ENCODE peak calls at places on chromosomes 3 and 15, in seven cellular contexts. M is HFF-Myc; U is Calu3; G is activated naive CD8-positive, alpha-beta T cell treated with anti-CD3 and anti-CD28 coated beads, Interleukin-2, amount 50 U/mL, for 16 hours; P is epithelial cell of prostate; W is T-helper 22 cell; S is iris pigment epithelial cell. L is an unnamed sample.

GRCh38 chr3:194879991-194880939 is 194.6 kb downstream of the FAM43A start:
- DNase-seq in M (no peak), U (no peak), G (no peak), P (no peak), W (no peak), S (peak), L (peak)

GRCh38 chr3:187982149-187982548 is 171.8 kb upstream of the LPP start:
- DNase-seq in M (no peak), U (no peak), G (no peak), P (no peak), W (no peak), S (no peak), L (no peak)

GRCh38 chr3:32359766-32360513 is 31.7 kb upstream of the CMTM7 start:
- DNase-seq in M (no peak), U (peak), G (no peak), P (no peak), W (no peak), S (no peak), L (no peak)

GRCh38 chr3:176554264-176554663 is 643.0 kb downstream of the TBL1XR1 start:
- DNase-seq in M (no peak), U (no peak), G (no peak), P (no peak), W (no peak), S (no peak), L (no peak)

GRCh38 chr3:99808163-99808794 is 9.4 kb upstream of the CMSS1 start:
- DNase-seq in M (peak), U (peak), G (no peak), P (peak), W (peak), S (peak), L (peak)

GRCh38 chr3:102936511-102936910 is 501.7 kb downstream of the ZPLD1 start:
- DNase-seq in M (no peak), U (no peak), G (no peak), P (no peak), W (no peak), S (peak), L (no peak)

GRCh38 chr3:16888785-16889607 is 4.2 kb downstream of the PLCL2 start:
- DNase-seq in M (no peak), U (no peak), G (no peak), P (no peak), W (peak), S (no peak), L (no peak)

GRCh38 chr15:55237219-55238130 is 40.7 kb upstream of the RSL24D1 start:
- DNase-seq in M (no peak), U (no peak), G (no peak), P (no peak), W (no peak), S (no peak), L (peak)

GRCh38 chr3:61936344-61936937 is 375.1 kb downstream of the PTPRG start:
- DNase-seq in M (no peak), U (no peak), G (no peak), P (no peak), W (no peak), S (peak), L (peak)

GRCh38 chr3:110811050-110811449 is 260.6 kb upstream of the NECTIN3 start:
- DNase-seq in M (no peak), U (no peak), G (no peak), P (no peak), W (no peak), S (peak), L (no peak)

GRCh38 chr3:188299068-188299467 is 145.1 kb downstream of the LPP start:
- DNase-seq in M (no peak), U (peak), G (no peak), P (no peak), W (no peak), S (peak), L (no peak)

GRCh38 chr3:13018561-13019242 is 54.5 kb downstream of the IQSEC1 start:
- DNase-seq in M (no peak), U (no peak), G (no peak), P (no peak), W (no peak), S (no peak), L (no peak)

GRCh38 chr3:143686638-143687197 is 161.6 kb downstream of the SLC9A9 start:
- DNase-seq in M (no peak), U (no peak), G (no peak), P (no peak), W (no peak), S (no peak), L (no peak)

GRCh38 chr3:184832903-184833302 is 20.9 kb downstream of the VPS8 start:
- DNase-seq in M (no peak), U (no peak), G (no peak), P (no peak), W (no peak), S (no peak), L (no peak)

GRCh38 chr3:23567917-23568316 is 237.8 kb upstream of the UBE2E1 start:
- DNase-seq in M (peak), U (no peak), G (no peak), P (peak), W (no peak), S (peak), L (peak)

GRCh38 chr3:143222981-143223380 is 103.4 kb downstream of the CHST2 start:
- DNase-seq in M (no peak), U (no peak), G (no peak), P (no peak), W (no peak), S (no peak), L (peak)

GRCh38 chr15:52112203-52112750 is 298 bp downstream of the BCL2L10 start:
- DNase-seq in M (no peak), U (peak), G (no peak), P (no peak), W (no peak), S (no peak), L (peak)

L was measured in NB4.